ENCODE peak calls at places on chromosomes 11 and 22, in five cellular contexts. One of them, this sample, is unnamed.

GRCh38 chr11:111629499-111629898 is 27.2 kb downstream of the SIK2 start:
- DNase-seq in MM.1S: no peak
- DNase-seq in BE2C: no peak
- DNase-seq in fibroblast of mammary gland: no peak
- DNase-seq in choroid plexus epithelial cell: no peak
- DNase-seq in this sample: no peak

GRCh38 chr11:127027000-127027399 is 26.4 kb upstream of the KIRREL3 start:
- DNase-seq in MM.1S: no peak
- DNase-seq in BE2C: no peak
- DNase-seq in fibroblast of mammary gland: no peak
- DNase-seq in choroid plexus epithelial cell: no peak
- DNase-seq in this sample: no peak

GRCh38 chr11:111183706-111184105 is 61.8 kb upstream of the POU2AF2 start:
- DNase-seq in MM.1S: no peak
- DNase-seq in BE2C: no peak
- DNase-seq in fibroblast of mammary gland: peak
- DNase-seq in choroid plexus epithelial cell: peak
- DNase-seq in this sample: no peak

GRCh38 chr22:32576553-32577255 is 102.1 kb downstream of the FBXO7 start:
- DNase-seq in MM.1S: no peak
- DNase-seq in BE2C: no peak
- DNase-seq in fibroblast of mammary gland: no peak
- DNase-seq in choroid plexus epithelial cell: no peak
- DNase-seq in this sample: no peak

GRCh38 chr11:61007971-61008896 is 36.8 kb downstream of the CD6 start:
- DNase-seq in MM.1S: no peak
- DNase-seq in BE2C: no peak
- DNase-seq in fibroblast of mammary gland: no peak
- DNase-seq in choroid plexus epithelial cell: no peak
- DNase-seq in this sample: no peak

GRCh38 chr11:62062223-62062861 is 61.5 kb upstream of the INCENP start:
- DNase-seq in MM.1S: no peak
- DNase-seq in BE2C: no peak
- DNase-seq in fibroblast of mammary gland: no peak
- DNase-seq in choroid plexus epithelial cell: no peak
- DNase-seq in this sample: no peak

GRCh38 chr11:116215471-116216113 is 557.2 kb downstream of the BUD13 start:
- DNase-seq in MM.1S: no peak
- DNase-seq in BE2C: no peak
- DNase-seq in fibroblast of mammary gland: no peak
- DNase-seq in choroid plexus epithelial cell: no peak
- DNase-seq in this sample: peak

GRCh38 chr11:25816411-25816810 is 515.5 kb upstream of the ANO3 start:
- DNase-seq in MM.1S: no peak
- DNase-seq in BE2C: no peak
- DNase-seq in fibroblast of mammary gland: no peak
- DNase-seq in choroid plexus epithelial cell: no peak
- DNase-seq in this sample: no peak

GRCh38 chr11:3216027-3216525 is 2.5 kb downstream of the MRGPRG start:
- DNase-seq in MM.1S: no peak
- DNase-seq in BE2C: no peak
- DNase-seq in fibroblast of mammary gland: no peak
- DNase-seq in choroid plexus epithelial cell: no peak
- DNase-seq in this sample: no peak

GRCh38 chr11:18927550-18928322 is 11.5 kb downstream of the MRGPRX1 start:
- DNase-seq in MM.1S: no peak
- DNase-seq in BE2C: no peak
- DNase-seq in fibroblast of mammary gland: no peak
- DNase-seq in choroid plexus epithelial cell: no peak
- DNase-seq in this sample: no peak

GRCh38 chr11:80958414-80958813 is 1517.6 kb upstream of the TENM4 start:
- DNase-seq in MM.1S: no peak
- DNase-seq in BE2C: no peak
- DNase-seq in fibroblast of mammary gland: peak
- DNase-seq in choroid plexus epithelial cell: peak
- DNase-seq in this sample: no peak

GRCh38 chr11:125874556-125875124 is 12.8 kb upstream of the HYLS1 start:
- DNase-seq in MM.1S: peak
- DNase-seq in BE2C: peak
- DNase-seq in fibroblast of mammary gland: peak
- DNase-seq in choroid plexus epithelial cell: peak
- DNase-seq in this sample: peak
- TF ChIP-seq CTCF in MM.1S: peak
- TF ChIP-seq CTCF in BE2C: peak
- TF ChIP-seq CTCF in fibroblast of mammary gland: peak
- TF ChIP-seq CTCF in choroid plexus epithelial cell: peak
- TF ChIP-seq CTCF in this sample: peak

DNA sequence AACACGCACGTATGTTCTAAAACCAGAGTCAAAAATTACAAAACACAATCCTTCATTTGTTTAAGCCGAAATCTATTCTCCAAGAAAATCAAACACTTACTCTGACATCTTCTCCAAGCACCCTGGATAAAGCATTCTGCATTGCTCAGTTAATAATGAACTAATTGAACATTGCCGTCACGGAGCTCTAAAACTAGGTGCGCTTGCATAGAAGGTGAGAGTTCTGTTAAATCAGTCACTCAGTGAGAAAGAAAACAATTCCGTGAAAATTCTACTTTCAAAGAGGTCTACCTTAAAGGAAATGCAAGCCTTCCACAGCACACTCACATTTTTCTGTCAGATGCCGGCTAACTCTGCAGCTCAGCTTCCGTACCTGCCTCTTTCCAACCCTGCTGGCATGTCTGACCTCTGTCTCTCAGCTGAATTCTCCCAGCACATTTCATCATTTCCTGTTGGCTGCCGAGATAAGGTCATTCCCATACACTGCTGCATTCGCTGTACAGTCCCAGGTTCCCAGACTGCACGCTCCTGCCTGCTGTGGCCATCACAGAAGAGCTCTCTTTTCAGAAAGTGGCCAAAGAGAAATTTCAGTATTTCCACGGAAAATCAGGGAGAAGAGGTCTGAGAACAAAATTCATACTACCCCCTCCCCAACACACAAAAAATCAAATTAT is 55.3 kb downstream of the PACSIN2 start:
- DNase-seq in MM.1S: no peak
- DNase-seq in BE2C: peak
- DNase-seq in fibroblast of mammary gland: peak
- DNase-seq in choroid plexus epithelial cell: peak
- DNase-seq in this sample: no peak
- H3K4me3 ChIP-seq in MM.1S: no peak
- H3K4me3 ChIP-seq in BE2C: peak
- H3K4me3 ChIP-seq in fibroblast of mammary gland: no peak
- H3K4me3 ChIP-seq in choroid plexus epithelial cell: peak
- H3K4me3 ChIP-seq in this sample: no peak

GRCh38 chr22:22603470-22603947 is 40.9 kb upstream of the GGTLC2 start:
- DNase-seq in MM.1S: no peak
- DNase-seq in BE2C: no peak
- DNase-seq in fibroblast of mammary gland: no peak
- DNase-seq in choroid plexus epithelial cell: no peak
- DNase-seq in this sample: no peak

GRCh38 chr22:22595001-22595835 is 36.2 kb upstream of the PRAME start:
- DNase-seq in MM.1S: no peak
- DNase-seq in BE2C: no peak
- DNase-seq in fibroblast of mammary gland: no peak
- DNase-seq in choroid plexus epithelial cell: no peak
- DNase-seq in this sample: no peak

GRCh38 chr22:22600862-22601261 is 41.8 kb upstream of the PRAME start:
- DNase-seq in MM.1S: no peak
- DNase-seq in BE2C: no peak
- DNase-seq in fibroblast of mammary gland: no peak
- DNase-seq in choroid plexus epithelial cell: no peak
- DNase-seq in this sample: no peak

GRCh38 chr22:22598144-22598543 is 39.1 kb upstream of the PRAME start:
- DNase-seq in MM.1S: no peak
- DNase-seq in BE2C: no peak
- DNase-seq in fibroblast of mammary gland: no peak
- DNase-seq in choroid plexus epithelial cell: no peak
- DNase-seq in this sample: no peak

GRCh38 chr22:22599248-22599647 is 40.2 kb upstream of the PRAME start:
- DNase-seq in MM.1S: no peak
- DNase-seq in BE2C: no peak
- DNase-seq in fibroblast of mammary gland: no peak
- DNase-seq in choroid plexus epithelial cell: no peak
- DNase-seq in this sample: no peak
- TF ChIP-seq CTCF in MM.1S: no peak
- TF ChIP-seq CTCF in BE2C: no peak
- TF ChIP-seq CTCF in fibroblast of mammary gland: no peak
- TF ChIP-seq CTCF in choroid plexus epithelial cell: no peak
- TF ChIP-seq CTCF in this sample: no peak

GRCh38 chr11:114089748-114090147 is 30.2 kb downstream of the ZBTB16 start:
- DNase-seq in MM.1S: no peak
- DNase-seq in BE2C: no peak
- DNase-seq in fibroblast of mammary gland: no peak
- DNase-seq in choroid plexus epithelial cell: no peak
- DNase-seq in this sample: no peak
- H3K4me3 ChIP-seq in MM.1S: no peak
- H3K4me3 ChIP-seq in BE2C: no peak
- H3K4me3 ChIP-seq in fibroblast of mammary gland: no peak
- H3K4me3 ChIP-seq in choroid plexus epithelial cell: no peak
- H3K4me3 ChIP-seq in this sample: no peak

GRCh38 chr11:58134151-58134550 is 8.8 kb upstream of the OR9I1 start:
- DNase-seq in MM.1S: no peak
- DNase-seq in BE2C: no peak
- DNase-seq in fibroblast of mammary gland: no peak
- DNase-seq in choroid plexus epithelial cell: no peak
- DNase-seq in this sample: no peak

GRCh38 chr11:58135171-58135570 is 9.8 kb upstream of the OR9I1 start:
- DNase-seq in MM.1S: no peak
- DNase-seq in BE2C: no peak
- DNase-seq in fibroblast of mammary gland: no peak
- DNase-seq in choroid plexus epithelial cell: no peak
- DNase-seq in this sample: no peak

GRCh38 chr11:58133329-58134076 is 8.2 kb upstream of the OR9I1 start:
- DNase-seq in MM.1S: no peak
- DNase-seq in BE2C: no peak
- DNase-seq in fibroblast of mammary gland: no peak
- DNase-seq in choroid plexus epithelial cell: no peak
- DNase-seq in this sample: no peak
- TF ChIP-seq CTCF in MM.1S: no peak
- TF ChIP-seq CTCF in BE2C: no peak
- TF ChIP-seq CTCF in fibroblast of mammary gland: no peak
- TF ChIP-seq CTCF in choroid plexus epithelial cell: no peak
- TF ChIP-seq CTCF in this sample: no peak

GRCh38 chr22:45865561-45866397 is 111.2 kb downstream of the WNT7B start:
- DNase-seq in MM.1S: no peak
- DNase-seq in BE2C: no peak
- DNase-seq in fibroblast of mammary gland: no peak
- DNase-seq in choroid plexus epithelial cell: no peak
- DNase-seq in this sample: no peak

GRCh38 chr22:45867906-45868555 is 108.9 kb downstream of the WNT7B start:
- DNase-seq in MM.1S: no peak
- DNase-seq in BE2C: no peak
- DNase-seq in fibroblast of mammary gland: no peak
- DNase-seq in choroid plexus epithelial cell: no peak
- DNase-seq in this sample: no peak

GRCh38 chr22:45868586-45869443 is 108.1 kb downstream of the WNT7B start:
- DNase-seq in MM.1S: no peak
- DNase-seq in BE2C: no peak
- DNase-seq in fibroblast of mammary gland: no peak
- DNase-seq in choroid plexus epithelial cell: no peak
- DNase-seq in this sample: no peak

GRCh38 chr22:45866398-45867117 is 110.4 kb downstream of the WNT7B start:
- DNase-seq in MM.1S: no peak
- DNase-seq in BE2C: peak
- DNase-seq in fibroblast of mammary gland: no peak
- DNase-seq in choroid plexus epithelial cell: no peak
- DNase-seq in this sample: no peak

DNA sequence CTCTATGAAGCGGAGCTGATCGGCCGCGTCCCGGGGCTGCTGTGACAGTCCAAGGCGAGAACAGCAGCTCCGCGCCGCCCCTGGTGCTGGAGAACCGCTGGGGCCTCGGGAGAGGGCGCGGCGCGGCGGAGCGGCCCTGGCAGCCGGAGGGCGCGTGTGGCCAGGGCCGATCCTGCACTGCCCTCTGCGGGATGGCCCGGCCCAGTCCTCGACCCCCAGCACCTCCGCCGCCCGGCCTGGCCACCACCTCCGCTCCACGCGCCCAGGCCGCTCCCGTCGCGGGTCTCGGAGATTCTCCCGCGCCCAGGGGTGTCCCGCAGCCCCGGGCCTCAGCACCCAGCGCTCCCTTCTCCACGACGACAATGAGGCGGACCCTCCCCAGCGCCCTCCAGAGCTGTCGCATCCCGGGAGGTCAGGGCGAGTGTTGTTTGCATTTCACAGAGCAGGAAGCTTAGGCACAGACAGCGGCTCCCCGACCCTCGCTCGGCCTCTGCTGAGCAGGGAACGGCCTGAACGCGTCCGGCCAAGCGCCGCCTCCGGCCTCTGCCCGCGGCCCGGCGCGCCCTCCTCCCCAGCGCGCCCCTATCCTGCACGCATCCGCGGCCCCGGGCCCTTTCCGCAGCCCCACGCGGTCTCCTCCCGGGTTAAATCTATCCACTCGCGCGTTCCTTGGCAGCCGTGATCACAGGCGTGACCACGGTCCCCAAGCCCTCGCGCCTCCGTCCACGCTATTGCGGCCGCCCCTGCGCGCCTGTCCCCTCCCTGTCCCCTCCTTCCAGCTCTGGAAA is 109.7 kb downstream of the WNT7B start:
- DNase-seq in MM.1S: no peak
- DNase-seq in BE2C: peak
- DNase-seq in fibroblast of mammary gland: peak
- DNase-seq in choroid plexus epithelial cell: peak
- DNase-seq in this sample: no peak
- H3K4me3 ChIP-seq in MM.1S: no peak
- H3K4me3 ChIP-seq in BE2C: no peak
- H3K4me3 ChIP-seq in fibroblast of mammary gland: no peak
- H3K4me3 ChIP-seq in choroid plexus epithelial cell: no peak
- H3K4me3 ChIP-seq in this sample: no peak